ENCODE peak calls at places on chromosomes 12 and 14, in seven cellular contexts. R is naive thymus-derived CD4-positive, alpha-beta T cell; B is DMS153; O is NCI-H774; K is dorsolateral prefrontal cortex; Y is fibroblast of villous mesenchyme; N is GM13977. V is an unnamed sample.

GRCh38 chr12:64528616-64529015 is 76.7 kb downstream of the TBK1 start:
- DNase-seq in R (no peak), B (no peak), O (no peak), K (no peak), Y (no peak), N (no peak), V (no peak)

GRCh38 chr14:75393794-75394193 is 34.0 kb upstream of the JDP2 start:
- DNase-seq in R (no peak), B (no peak), O (no peak), K (no peak), Y (no peak), N (no peak), V (no peak)

GRCh38 chr12:44812062-44812461 is 64.1 kb downstream of the NELL2 start:
- DNase-seq in R (peak), B (no peak), O (no peak), K (no peak), Y (no peak), N (no peak), V (no peak)

GRCh38 chr14:101506921-101507300 is 54.4 kb upstream of the DIO3 start:
- DNase-seq in R (no peak), B (no peak), O (no peak), K (peak), Y (no peak), N (no peak), V (no peak)

GRCh38 chr12:95646781-95647184 is 95.5 kb upstream of the USP44 start:
- DNase-seq in R (no peak), B (no peak), O (no peak), K (no peak), Y (peak), N (no peak), V (no peak)

GRCh38 chr14:65096323-65097089 is 5.8 kb downstream of the MAX start:
- DNase-seq in R (no peak), B (no peak), O (no peak), K (no peak), Y (peak), N (no peak), V (no peak)

GRCh38 chr14:102592969-102593840 is 756 bp downstream of the RCOR1 start:
- DNase-seq in R (peak), B (no peak), O (no peak), K (peak), Y (peak), N (peak), V (peak)

GRCh38 chr12:26666286-26666685 is 166.7 kb downstream of the ITPR2 start:
- DNase-seq in R (no peak), B (no peak), O (no peak), K (no peak), Y (no peak), N (no peak), V (no peak)

GRCh38 chr14:54087376-54087775 is 130.8 kb upstream of the BMP4 start:
- DNase-seq in R (no peak), B (no peak), O (peak), K (no peak), Y (peak), N (no peak), V (no peak)

GRCh38 chr12:84627582-84627981 is 285.0 kb downstream of the SLC6A15 start:
- DNase-seq in R (no peak), B (no peak), O (no peak), K (no peak), Y (no peak), N (no peak), V (no peak)

GRCh38 chr12:91937033-91937432 is 208.6 kb downstream of the BTG1 start:
- DNase-seq in R (no peak), B (no peak), O (no peak), K (no peak), Y (no peak), N (no peak), V (no peak)

GRCh38 chr12:24470050-24470449 is 478.9 kb downstream of the BCAT1 start:
- DNase-seq in R (no peak), B (no peak), O (no peak), K (no peak), Y (peak), N (no peak), V (no peak)

GRCh38 chr14:47297374-47297773 is 378.0 kb downstream of the MDGA2 start:
- DNase-seq in R (no peak), B (no peak), O (no peak), K (no peak), Y (no peak), N (no peak), V (no peak)

GRCh38 chr12:12070674-12071661 is at the start of gene BCL2L14:
- DNase-seq in R (peak), B (no peak), O (no peak), K (no peak), Y (no peak), N (peak), V (peak)

GRCh38 chr14:101781240-101782061 is 19.9 kb downstream of the PPP2R5C start:
- DNase-seq in R (peak), B (no peak), O (no peak), K (no peak), Y (no peak), N (peak), V (no peak)

GRCh38 chr12:127270193-127270592 is 996.8 kb upstream of the TMEM132C start:
- DNase-seq in R (no peak), B (no peak), O (no peak), K (no peak), Y (peak), N (no peak), V (no peak)

GRCh38 chr12:108297424-108297823 is 41.7 kb downstream of the CMKLR1 start:
- DNase-seq in R (no peak), B (no peak), O (no peak), K (no peak), Y (no peak), N (no peak), V (no peak)

GRCh38 chr12:92059976-92060375 is 85.7 kb downstream of the BTG1 start:
- DNase-seq in R (no peak), B (no peak), O (no peak), K (no peak), Y (peak), N (no peak), V (no peak)

GRCh38 chr12:104605685-104606084 is 148.9 kb downstream of the CHST11 start:
- DNase-seq in R (no peak), B (no peak), O (no peak), K (peak), Y (peak), N (no peak), V (no peak)

GRCh38 chr14:45976001-45976400 is 675.6 kb downstream of the RPL10L start:
- DNase-seq in R (no peak), B (no peak), O (no peak), K (no peak), Y (no peak), N (no peak), V (no peak)

GRCh38 chr12:31897791-31898503 is 61.3 kb upstream of the RESF1 start:
- DNase-seq in R (no peak), B (peak), O (no peak), K (no peak), Y (peak), N (no peak), V (peak)

GRCh38 chr12:61757831-61758505 is 502.2 kb upstream of the USP15 start:
- DNase-seq in R (no peak), B (no peak), O (no peak), K (no peak), Y (peak), N (no peak), V (no peak)

GRCh38 chr12:105705765-105706164 is 375.3 kb downstream of the C12orf75 start:
- DNase-seq in R (no peak), B (peak), O (peak), K (no peak), Y (peak), N (no peak), V (no peak)

GRCh38 chr14:54444003-54444402 is 2.8 kb upstream of the CNIH1 start:
- DNase-seq in R (no peak), B (no peak), O (no peak), K (no peak), Y (peak), N (no peak), V (no peak)

GRCh38 chr12:21453312-21453852 is 15.9 kb downstream of the PYROXD1 start:
- DNase-seq in R (no peak), B (no peak), O (no peak), K (no peak), Y (no peak), N (no peak), V (no peak)

GRCh38 chr12:2555487-2556082 is 239.2 kb upstream of the FKBP4 start:
- DNase-seq in R (no peak), B (no peak), O (no peak), K (no peak), Y (no peak), N (no peak), V (no peak)

GRCh38 chr14:89427426-89428162 is 10.6 kb upstream of the FOXN3 start:
- DNase-seq in R (no peak), B (no peak), O (no peak), K (no peak), Y (no peak), N (no peak), V (no peak)

GRCh38 chr12:131471271-131471905 is 239.5 kb upstream of the SFSWAP start:
- DNase-seq in R (no peak), B (no peak), O (no peak), K (no peak), Y (no peak), N (no peak), V (no peak)

GRCh38 chr12:124457287-124458219 is 109.9 kb downstream of the NCOR2 start:
- DNase-seq in R (peak), B (no peak), O (no peak), K (peak), Y (peak), N (peak), V (peak)

GRCh38 chr12:23049180-23049579 is 424.2 kb downstream of the ETNK1 start:
- DNase-seq in R (no peak), B (no peak), O (no peak), K (no peak), Y (peak), N (no peak), V (no peak)

GRCh38 chr14:73786942-73787759 is 64.5 kb upstream of the PTGR2 start:
- DNase-seq in R (peak), B (no peak), O (no peak), K (peak), Y (no peak), N (peak), V (peak)

GRCh38 chr14:59600211-59600945 is 23.8 kb upstream of the CCDC175 start:
- DNase-seq in R (no peak), B (no peak), O (no peak), K (no peak), Y (no peak), N (no peak), V (no peak)

V was measured in B cell.